ENCODE peak calls at places on chromosome 20, in six cellular contexts. One of them, this sample, is unnamed.

GRCh38 chr20:51914758-51915157 is 112.4 kb upstream of the SALL4 start:
- DNase-seq in kidney glomerular epithelial cell: no peak
- DNase-seq in HuH-7.5: no peak
- DNase-seq in NCI-H1105 treated with DMSO at 0.1 percent for 48 hours: no peak
- DNase-seq in C1 segment of cervical spinal cord: no peak
- DNase-seq in RPMI7951: peak; percentile 41
- DNase-seq in this sample: no peak

GRCh38 chr20:45368221-45368980 is 5.4 kb downstream of the SYS1 start:
- DNase-seq in kidney glomerular epithelial cell: no peak
- DNase-seq in HuH-7.5: no peak
- DNase-seq in NCI-H1105 treated with DMSO at 0.1 percent for 48 hours: no peak
- DNase-seq in C1 segment of cervical spinal cord: no peak
- DNase-seq in RPMI7951: no peak
- DNase-seq in this sample: no peak

GRCh38 chr20:60298647-60299046 is 340.4 kb downstream of the CDH26 start:
- DNase-seq in kidney glomerular epithelial cell: no peak
- DNase-seq in HuH-7.5: no peak
- DNase-seq in NCI-H1105 treated with DMSO at 0.1 percent for 48 hours: no peak
- DNase-seq in C1 segment of cervical spinal cord: no peak
- DNase-seq in RPMI7951: no peak
- DNase-seq in this sample: no peak

GRCh38 chr20:2300420-2300819 is 4.6 kb downstream of the TGM3 start:
- DNase-seq in kidney glomerular epithelial cell: no peak
- DNase-seq in HuH-7.5: peak; percentile 36
- DNase-seq in NCI-H1105 treated with DMSO at 0.1 percent for 48 hours: no peak
- DNase-seq in C1 segment of cervical spinal cord: no peak
- DNase-seq in RPMI7951: peak; percentile 37
- DNase-seq in this sample: no peak

GRCh38 chr20:21503345-21503744 is 10.5 kb downstream of the NKX2-2 start:
- DNase-seq in kidney glomerular epithelial cell: peak; percentile 66
- DNase-seq in HuH-7.5: no peak
- DNase-seq in NCI-H1105 treated with DMSO at 0.1 percent for 48 hours: no peak
- DNase-seq in C1 segment of cervical spinal cord: no peak
- DNase-seq in RPMI7951: peak; percentile 83
- DNase-seq in this sample: no peak

GRCh38 chr20:64077094-64077493 is 2.2 kb downstream of the RGS19 start:
- DNase-seq in kidney glomerular epithelial cell: no peak
- DNase-seq in HuH-7.5: no peak
- DNase-seq in NCI-H1105 treated with DMSO at 0.1 percent for 48 hours: no peak
- DNase-seq in C1 segment of cervical spinal cord: no peak
- DNase-seq in RPMI7951: no peak
- DNase-seq in this sample: no peak

GRCh38 chr20:43220612-43221011 is 30.9 kb upstream of the PTPRT start:
- DNase-seq in kidney glomerular epithelial cell: peak; percentile 58
- DNase-seq in HuH-7.5: no peak
- DNase-seq in NCI-H1105 treated with DMSO at 0.1 percent for 48 hours: no peak
- DNase-seq in C1 segment of cervical spinal cord: no peak
- DNase-seq in RPMI7951: peak; percentile 66
- DNase-seq in this sample: no peak

GRCh38 chr20:62133864-62134263 is 9.3 kb downstream of the PSMA7 start:
- DNase-seq in kidney glomerular epithelial cell: no peak
- DNase-seq in HuH-7.5: no peak
- DNase-seq in NCI-H1105 treated with DMSO at 0.1 percent for 48 hours: no peak
- DNase-seq in C1 segment of cervical spinal cord: no peak
- DNase-seq in RPMI7951: no peak
- DNase-seq in this sample: no peak

GRCh38 chr20:61770203-61770602 is 295.5 kb downstream of the TAF4 start:
- DNase-seq in kidney glomerular epithelial cell: no peak
- DNase-seq in HuH-7.5: no peak
- DNase-seq in NCI-H1105 treated with DMSO at 0.1 percent for 48 hours: no peak
- DNase-seq in C1 segment of cervical spinal cord: no peak
- DNase-seq in RPMI7951: no peak
- DNase-seq in this sample: no peak

GRCh38 chr20:11394145-11394833 is 523.4 kb upstream of the BTBD3 start:
- DNase-seq in kidney glomerular epithelial cell: peak; percentile 19
- DNase-seq in HuH-7.5: no peak
- DNase-seq in NCI-H1105 treated with DMSO at 0.1 percent for 48 hours: no peak
- DNase-seq in C1 segment of cervical spinal cord: no peak
- DNase-seq in RPMI7951: peak; percentile 31
- DNase-seq in this sample: no peak

GRCh38 chr20:23193985-23194384 is 107.9 kb upstream of the CD93 start:
- DNase-seq in kidney glomerular epithelial cell: no peak
- DNase-seq in HuH-7.5: no peak
- DNase-seq in NCI-H1105 treated with DMSO at 0.1 percent for 48 hours: no peak
- DNase-seq in C1 segment of cervical spinal cord: no peak
- DNase-seq in RPMI7951: no peak
- DNase-seq in this sample: no peak

GRCh38 chr20:4813839-4814695 is 92.4 kb downstream of the PRND start:
- DNase-seq in kidney glomerular epithelial cell: peak; percentile 47
- DNase-seq in HuH-7.5: no peak
- DNase-seq in NCI-H1105 treated with DMSO at 0.1 percent for 48 hours: no peak
- DNase-seq in C1 segment of cervical spinal cord: no peak
- DNase-seq in RPMI7951: no peak
- DNase-seq in this sample: no peak

GRCh38 chr20:58256842-58257241 is 28.4 kb upstream of the ANKRD60 start:
- DNase-seq in kidney glomerular epithelial cell: no peak
- DNase-seq in HuH-7.5: no peak
- DNase-seq in NCI-H1105 treated with DMSO at 0.1 percent for 48 hours: no peak
- DNase-seq in C1 segment of cervical spinal cord: no peak
- DNase-seq in RPMI7951: no peak
- DNase-seq in this sample: no peak

GRCh38 chr20:36344517-36345132 is 38.5 kb downstream of the DLGAP4 start:
- DNase-seq in kidney glomerular epithelial cell: peak; percentile 39
- DNase-seq in HuH-7.5: peak; percentile 78
- DNase-seq in NCI-H1105 treated with DMSO at 0.1 percent for 48 hours: no peak
- DNase-seq in C1 segment of cervical spinal cord: no peak
- DNase-seq in RPMI7951: peak; percentile 66
- DNase-seq in this sample: no peak

GRCh38 chr20:3382836-3383235 is 24.6 kb downstream of the DNAAF9 start:
- DNase-seq in kidney glomerular epithelial cell: no peak
- DNase-seq in HuH-7.5: no peak
- DNase-seq in NCI-H1105 treated with DMSO at 0.1 percent for 48 hours: no peak
- DNase-seq in C1 segment of cervical spinal cord: no peak
- DNase-seq in RPMI7951: peak; percentile 14
- DNase-seq in this sample: no peak

GRCh38 chr20:25508083-25508770 is 77.1 kb downstream of the NINL start:
- DNase-seq in kidney glomerular epithelial cell: peak; percentile 93
- DNase-seq in HuH-7.5: peak; percentile 88
- DNase-seq in NCI-H1105 treated with DMSO at 0.1 percent for 48 hours: peak; percentile 21
- DNase-seq in C1 segment of cervical spinal cord: no peak
- DNase-seq in RPMI7951: peak; percentile 95
- DNase-seq in this sample: no peak

GRCh38 chr20:11120451-11120850 is 446.7 kb upstream of the JAG1 start:
- DNase-seq in kidney glomerular epithelial cell: no peak
- DNase-seq in HuH-7.5: no peak
- DNase-seq in NCI-H1105 treated with DMSO at 0.1 percent for 48 hours: no peak
- DNase-seq in C1 segment of cervical spinal cord: no peak
- DNase-seq in RPMI7951: no peak
- DNase-seq in this sample: no peak

GRCh38 chr20:44527716-44528199 is 5.9 kb upstream of the SERINC3 start:
- DNase-seq in kidney glomerular epithelial cell: no peak
- DNase-seq in HuH-7.5: no peak
- DNase-seq in NCI-H1105 treated with DMSO at 0.1 percent for 48 hours: no peak
- DNase-seq in C1 segment of cervical spinal cord: no peak
- DNase-seq in RPMI7951: no peak
- DNase-seq in this sample: no peak

GRCh38 chr20:57048027-57048869 is 218.2 kb downstream of the BMP7 start:
- DNase-seq in kidney glomerular epithelial cell: no peak
- DNase-seq in HuH-7.5: peak; percentile 74
- DNase-seq in NCI-H1105 treated with DMSO at 0.1 percent for 48 hours: no peak
- DNase-seq in C1 segment of cervical spinal cord: no peak
- DNase-seq in RPMI7951: peak; percentile 100
- DNase-seq in this sample: peak; percentile 13